ENCODE peak calls at places on chromosomes 2 and 18, in four cellular contexts. One of them, this sample, is unnamed.

GRCh38 chr18:22914633-22915032 is 18.5 kb upstream of the RBBP8 start:
- DNase-seq in WTC11: no peak
- DNase-seq in HepG2: peak
- DNase-seq in K562: no peak
- DNase-seq in this sample: no peak

GRCh38 chr2:167492486-167492885 is 604.2 kb downstream of the XIRP2 start:
- DNase-seq in WTC11: no peak
- DNase-seq in HepG2: no peak
- DNase-seq in K562: no peak
- DNase-seq in this sample: no peak

GRCh38 chr2:179842498-179843153 is 18.8 kb downstream of the ZNF385B start:
- DNase-seq in WTC11: peak
- DNase-seq in HepG2: peak
- DNase-seq in K562: peak
- DNase-seq in this sample: no peak

GRCh38 chr2:232329716-232330067 is 48.9 kb upstream of the ALPP start:
- DNase-seq in WTC11: no peak
- DNase-seq in HepG2: no peak
- DNase-seq in K562: no peak
- DNase-seq in this sample: no peak

GRCh38 chr18:35410561-35410960 is 33.4 kb upstream of the ZNF396 start:
- DNase-seq in WTC11: no peak
- DNase-seq in HepG2: no peak
- DNase-seq in K562: no peak
- DNase-seq in this sample: no peak

GRCh38 chr18:53682796-53683195 is 541.7 kb downstream of the MBD2 start:
- DNase-seq in WTC11: no peak
- DNase-seq in HepG2: no peak
- DNase-seq in K562: no peak
- DNase-seq in this sample: no peak

GRCh38 chr2:96768083-96768561 is 7.4 kb downstream of the CNNM4 start:
- DNase-seq in WTC11: no peak
- DNase-seq in HepG2: no peak
- DNase-seq in K562: no peak
- DNase-seq in this sample: peak

GRCh38 chr2:25672500-25673169 is 742 bp downstream of the DTNB start:
- DNase-seq in WTC11: peak
- DNase-seq in HepG2: peak
- DNase-seq in K562: no peak
- DNase-seq in this sample: no peak

GRCh38 chr2:239720411-239721365 is 304.5 kb downstream of the NDUFA10 start:
- DNase-seq in WTC11: no peak
- DNase-seq in HepG2: no peak
- DNase-seq in K562: no peak
- DNase-seq in this sample: no peak

GRCh38 chr2:81901017-81901416 is 1596.5 kb upstream of the LRRTM1 start:
- DNase-seq in WTC11: no peak
- DNase-seq in HepG2: no peak
- DNase-seq in K562: no peak
- DNase-seq in this sample: no peak

GRCh38 chr2:2159336-2159735 is 171.7 kb downstream of the MYT1L start:
- DNase-seq in WTC11: no peak
- DNase-seq in HepG2: no peak
- DNase-seq in K562: no peak
- DNase-seq in this sample: no peak

GRCh38 chr2:101036562-101036961 is 34.5 kb downstream of the RPL31 start:
- DNase-seq in WTC11: no peak
- DNase-seq in HepG2: peak
- DNase-seq in K562: peak
- DNase-seq in this sample: no peak

GRCh38 chr2:107358362-107358761 is 468.3 kb upstream of the RGPD4 start:
- DNase-seq in WTC11: no peak
- DNase-seq in HepG2: no peak
- DNase-seq in K562: no peak
- DNase-seq in this sample: no peak

GRCh38 chr2:108194409-108195132 is 45.2 kb upstream of the SULT1C3 start:
- DNase-seq in WTC11: no peak
- DNase-seq in HepG2: no peak
- DNase-seq in K562: peak
- DNase-seq in this sample: no peak

GRCh38 chr2:209579236-209579749 is 155.4 kb downstream of the MAP2 start:
- DNase-seq in WTC11: peak
- DNase-seq in HepG2: no peak
- DNase-seq in K562: no peak
- DNase-seq in this sample: no peak

GRCh38 chr18:11888726-11889125 is 19.4 kb downstream of the MPPE1 start:
- DNase-seq in WTC11: no peak
- DNase-seq in HepG2: no peak
- DNase-seq in K562: no peak
- DNase-seq in this sample: no peak

GRCh38 chr2:217695033-217695520 is 307.7 kb downstream of the TNS1 start:
- DNase-seq in WTC11: no peak
- DNase-seq in HepG2: no peak
- DNase-seq in K562: no peak
- DNase-seq in this sample: no peak

GRCh38 chr2:137252934-137253333 is 487.6 kb downstream of the THSD7B start:
- DNase-seq in WTC11: no peak
- DNase-seq in HepG2: no peak
- DNase-seq in K562: no peak
- DNase-seq in this sample: no peak

GRCh38 chr2:235042576-235043515 is 91.0 kb downstream of the SH3BP4 start:
- DNase-seq in WTC11: no peak
- DNase-seq in HepG2: no peak
- DNase-seq in K562: no peak
- DNase-seq in this sample: no peak

GRCh38 chr2:64492821-64493220 is 31.3 kb upstream of the AFTPH start:
- DNase-seq in WTC11: no peak
- DNase-seq in HepG2: no peak
- DNase-seq in K562: no peak
- DNase-seq in this sample: no peak

GRCh38 chr2:206555721-206556120 is 86.6 kb upstream of the FAM237A start:
- DNase-seq in WTC11: no peak
- DNase-seq in HepG2: no peak
- DNase-seq in K562: no peak
- DNase-seq in this sample: no peak

GRCh38 chr2:77818186-77818585 is 296.0 kb upstream of the LRRTM4 start:
- DNase-seq in WTC11: no peak
- DNase-seq in HepG2: no peak
- DNase-seq in K562: no peak
- DNase-seq in this sample: no peak

GRCh38 chr18:8450013-8450412 is 159.2 kb upstream of the RAB12 start:
- DNase-seq in WTC11: peak
- DNase-seq in HepG2: no peak
- DNase-seq in K562: peak
- DNase-seq in this sample: no peak

GRCh38 chr2:163471947-163472346 is 263.9 kb downstream of the FIGN start:
- DNase-seq in WTC11: no peak
- DNase-seq in HepG2: peak
- DNase-seq in K562: no peak
- DNase-seq in this sample: no peak

DNA sequence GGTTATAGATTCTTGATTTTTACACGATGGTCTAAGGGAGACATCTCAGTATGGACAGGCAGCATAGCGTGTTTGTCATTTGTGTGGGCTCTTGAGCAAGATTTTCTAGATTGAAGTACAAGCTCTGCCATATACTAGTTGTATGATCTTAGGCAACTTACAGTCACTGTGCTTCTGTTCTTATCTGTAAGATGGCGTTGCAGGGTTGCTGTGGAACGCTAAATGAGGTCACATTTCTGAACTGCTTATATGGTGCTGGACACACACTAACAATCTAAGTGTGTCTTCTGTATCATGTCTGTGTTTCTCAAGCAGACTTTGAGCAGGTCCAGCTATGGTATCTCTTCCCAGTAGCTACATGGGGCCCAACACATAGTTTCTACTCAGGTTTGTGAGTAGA is 29.2 kb downstream of the PARD3B start:
- DNase-seq in WTC11: no peak
- DNase-seq in HepG2: no peak
- DNase-seq in K562: no peak
- DNase-seq in this sample: no peak
- TF ChIP-seq NR2C2 in WTC11: no peak
- TF ChIP-seq NR2C2 in HepG2: no peak
- TF ChIP-seq NR2C2 in K562: no peak
- TF ChIP-seq NR2C2 in this sample: no peak

GRCh38 chr2:175837046-175837445 is 165.0 kb downstream of the LNPK start:
- DNase-seq in WTC11: no peak
- DNase-seq in HepG2: no peak
- DNase-seq in K562: no peak
- DNase-seq in this sample: no peak
- TF ChIP-seq NR2C2 in WTC11: no peak
- TF ChIP-seq NR2C2 in HepG2: no peak
- TF ChIP-seq NR2C2 in K562: no peak
- TF ChIP-seq NR2C2 in this sample: no peak

DNA sequence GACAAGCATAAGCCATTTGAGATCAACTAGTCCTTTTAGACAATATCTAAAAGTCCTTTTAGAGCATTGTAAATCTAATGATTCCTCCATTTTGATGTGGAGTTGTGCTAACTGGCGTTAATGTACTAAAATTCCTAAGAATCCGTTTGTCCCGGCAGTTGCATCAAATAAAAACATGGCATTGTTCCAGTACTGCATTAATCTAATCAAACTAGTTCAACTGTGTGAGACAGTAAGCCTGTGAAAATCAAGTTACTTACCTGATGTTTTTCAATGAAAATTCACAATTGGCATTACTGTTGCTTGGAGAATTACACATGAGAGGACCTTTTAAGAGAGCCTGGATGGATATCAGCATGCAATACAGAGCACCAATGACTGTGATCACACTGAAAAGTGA is 13.3 kb downstream of the TM4SF20 start:
- DNase-seq in WTC11: no peak
- DNase-seq in HepG2: no peak
- DNase-seq in K562: no peak
- DNase-seq in this sample: no peak
- TF ChIP-seq NR2C2 in WTC11: no peak
- TF ChIP-seq NR2C2 in HepG2: no peak
- TF ChIP-seq NR2C2 in K562: no peak
- TF ChIP-seq NR2C2 in this sample: no peak

GRCh38 chr2:157258520-157259326 is 1.2 kb downstream of the GALNT5 start:
- DNase-seq in WTC11: no peak
- DNase-seq in HepG2: no peak
- DNase-seq in K562: peak
- DNase-seq in this sample: no peak
- TF ChIP-seq NR2C2 in WTC11: no peak
- TF ChIP-seq NR2C2 in HepG2: no peak
- TF ChIP-seq NR2C2 in K562: no peak
- TF ChIP-seq NR2C2 in this sample: no peak

GRCh38 chr2:241912021-241912555 is 42.6 kb downstream of the RTP5 start:
- DNase-seq in WTC11: no peak
- DNase-seq in HepG2: peak
- DNase-seq in K562: no peak
- DNase-seq in this sample: no peak

GRCh38 chr2:241910604-241911520 is 41.3 kb downstream of the RTP5 start:
- DNase-seq in WTC11: no peak
- DNase-seq in HepG2: no peak
- DNase-seq in K562: no peak
- DNase-seq in this sample: no peak

GRCh38 chr2:241911551-241911950 is 42.0 kb downstream of the RTP5 start:
- DNase-seq in WTC11: no peak
- DNase-seq in HepG2: no peak
- DNase-seq in K562: no peak
- DNase-seq in this sample: no peak

GRCh38 chr2:241913703-241914102 is 44.2 kb downstream of the RTP5 start:
- DNase-seq in WTC11: no peak
- DNase-seq in HepG2: no peak
- DNase-seq in K562: no peak
- DNase-seq in this sample: no peak

DNA sequence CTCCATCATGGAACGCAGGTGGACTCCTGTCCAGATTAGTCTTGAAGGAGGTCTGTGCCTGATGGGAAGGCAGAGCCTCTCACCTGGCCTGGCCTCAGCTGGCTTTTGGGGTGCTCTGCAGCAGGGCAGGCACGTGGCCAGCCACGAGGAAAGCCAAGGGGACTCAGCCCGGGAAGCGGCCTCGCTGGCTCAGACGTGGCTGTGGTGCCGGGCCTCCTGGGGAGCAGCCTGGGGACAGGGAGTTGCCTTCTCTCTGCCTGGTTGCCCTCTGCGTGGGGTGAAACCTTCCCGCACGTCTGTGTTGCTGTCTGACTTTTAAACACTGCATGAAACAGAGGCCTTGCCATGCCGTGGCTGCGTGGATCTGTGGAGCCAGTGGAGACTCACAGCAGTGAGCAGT is 45.0 kb downstream of the RTP5 start:
- DNase-seq in WTC11: no peak
- DNase-seq in HepG2: no peak
- DNase-seq in K562: no peak
- DNase-seq in this sample: no peak
- TF ChIP-seq NR2C2 in WTC11: no peak
- TF ChIP-seq NR2C2 in HepG2: no peak
- TF ChIP-seq NR2C2 in K562: no peak
- TF ChIP-seq NR2C2 in this sample: no peak

GRCh38 chr18:58315739-58316215 is 271.8 kb downstream of the NEDD4L start:
- DNase-seq in WTC11: no peak
- DNase-seq in HepG2: peak
- DNase-seq in K562: no peak
- DNase-seq in this sample: no peak
- TF ChIP-seq NR2C2 in WTC11: no peak
- TF ChIP-seq NR2C2 in HepG2: peak
- TF ChIP-seq NR2C2 in K562: no peak
- TF ChIP-seq NR2C2 in this sample: no peak

DNA sequence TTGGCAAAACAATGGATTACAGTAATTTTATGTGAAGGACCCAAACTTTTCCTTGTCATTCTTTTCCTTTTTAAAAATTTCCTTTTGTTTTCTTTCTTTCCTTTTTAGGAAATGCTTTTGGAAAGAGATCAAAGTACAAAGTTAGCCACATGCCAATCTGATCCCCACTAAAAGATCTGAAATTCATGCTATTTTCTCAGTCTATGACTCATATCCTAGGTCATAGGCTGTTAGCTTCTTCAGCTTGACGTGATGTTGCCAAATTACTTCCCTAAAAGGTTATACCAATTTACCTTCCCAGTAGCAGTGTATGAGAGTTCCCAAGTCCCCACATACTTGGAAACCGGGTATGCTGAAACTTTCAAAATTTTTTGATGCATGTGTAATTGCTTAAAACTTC is 355.3 kb downstream of the INSIG2 start:
- DNase-seq in WTC11: no peak
- DNase-seq in HepG2: peak
- DNase-seq in K562: no peak
- DNase-seq in this sample: no peak
- TF ChIP-seq NR2C2 in WTC11: no peak
- TF ChIP-seq NR2C2 in HepG2: no peak
- TF ChIP-seq NR2C2 in K562: no peak
- TF ChIP-seq NR2C2 in this sample: no peak

DNA sequence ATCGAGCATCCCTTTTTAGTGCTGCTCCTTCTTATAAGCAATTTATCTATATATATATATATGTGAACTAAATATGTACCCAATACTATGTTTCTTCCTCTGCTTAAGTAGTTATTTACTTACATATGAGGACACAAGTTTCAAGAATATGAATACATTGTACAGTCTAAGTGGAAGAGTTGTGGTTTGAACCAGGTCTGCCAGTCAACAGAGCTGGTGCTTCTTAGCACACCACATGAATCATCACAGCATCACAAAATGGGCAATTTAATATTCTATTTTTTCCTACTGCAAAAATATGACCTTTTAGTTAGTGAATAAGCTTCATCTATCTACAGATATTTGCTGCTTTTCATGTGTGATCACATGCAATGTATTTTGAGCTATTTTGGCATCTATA is 64.4 kb upstream of the SPAG16 start:
- DNase-seq in WTC11: no peak
- DNase-seq in HepG2: no peak
- DNase-seq in K562: no peak
- DNase-seq in this sample: no peak
- TF ChIP-seq NR2C2 in WTC11: no peak
- TF ChIP-seq NR2C2 in HepG2: no peak
- TF ChIP-seq NR2C2 in K562: no peak
- TF ChIP-seq NR2C2 in this sample: no peak